ENCODE peak calls at places on chromosomes 3 and 15, in eight cellular contexts. D, F, L, H, P, Z, R and S are unnamed samples.

GRCh38 chr3:135992072-135992471 is 26.5 kb downstream of the PPP2R3A start:
- DNase-seq in H (no peak), P (no peak), Z (no peak), D (no peak), F (no peak), L (peak; percentile 92), R (no peak), S (no peak)

GRCh38 chr15:62841269-62841628 is 201.3 kb upstream of the TPM1 start:
- DNase-seq in D (no peak), H (no peak), L (no peak), P (no peak), F (no peak), R (no peak), Z (no peak), S (no peak)

GRCh38 chr3:101942356-101942755 is 93.0 kb downstream of the NFKBIZ start:
- DNase-seq in D (no peak), P (no peak), H (no peak), L (peak; percentile 27), R (no peak), Z (no peak), F (no peak), S (no peak)

GRCh38 chr15:91426412-91426811 is 326.4 kb downstream of the SV2B start:
- DNase-seq in P (no peak), D (no peak), L (no peak), R (no peak), F (no peak), H (no peak), Z (no peak), S (no peak)

GRCh38 chr3:72625616-72626337 is 222.5 kb downstream of the SHQ1 start:
- DNase-seq in P (no peak), R (no peak), Z (peak; percentile 40), D (no peak), L (peak; percentile 99), F (no peak), H (no peak), S (no peak)

GRCh38 chr3:36907911-36908646 is 36.8 kb downstream of the TRANK1 start:
- DNase-seq in F (peak; percentile 64), Z (peak; percentile 67), P (peak; percentile 71), R (peak; percentile 11), L (peak; percentile 74), H (peak; percentile 70), D (no peak), S (no peak)

GRCh38 chr3:111621535-111621934 is 26.4 kb upstream of the ZBED2 start:
- DNase-seq in P (no peak), Z (no peak), H (no peak), D (no peak), F (no peak), R (no peak), L (no peak), S (no peak)

GRCh38 chr3:27681249-27681748 is 40.8 kb downstream of the EOMES start:
- DNase-seq in P (peak; percentile 70), H (no peak), D (peak; percentile 41), F (peak; percentile 71), L (peak; percentile 95), Z (no peak), R (peak; percentile 50), S (peak; percentile 36)

GRCh38 chr15:78726870-78727551 is 84.3 kb downstream of the ADAMTS7 start:
- DNase-seq in F (no peak), D (peak; percentile 9), Z (no peak), P (no peak), L (peak; percentile 18), R (no peak), H (no peak), S (no peak)

GRCh38 chr3:40079845-40080240 is 229.7 kb upstream of the EIF1B start:
- DNase-seq in P (no peak), D (no peak), Z (no peak), H (no peak), L (peak; percentile 45), R (no peak), F (no peak), S (no peak)